ENCODE peak calls at places on chromosomes 6 and 20, in six cellular contexts. Z is stomach, L is colonic mucosa, P is heart left ventricle, V is PC-9, G is A549. E is an unnamed sample.
A peak's percentile ranks its signal among the peaks of the same experiment; 100 is the strongest.

GRCh38 chr6:166798652-166799051 is 157.7 kb downstream of the RNASET2 start:
- DNase-seq in L (no peak), Z (no peak), G (no peak), V (no peak), P (no peak), E (no peak)

GRCh38 chr20:36836591-36837329 is 39.2 kb upstream of the TLDC2 start:
- DNase-seq in P (peak; percentile 51), L (peak; percentile 84), G (peak; percentile 87), Z (peak; percentile 62), V (peak; percentile 45), E (no peak)

GRCh38 chr6:98579941-98580340 is 254.4 kb upstream of the POU3F2 start:
- DNase-seq in P (no peak), V (no peak), Z (no peak), L (no peak), G (no peak), E (no peak)

GRCh38 chr6:72084992-72085569 is 198.7 kb downstream of the RIMS1 start:
- DNase-seq in L (no peak), G (no peak), Z (no peak), P (no peak), V (no peak), E (no peak)

GRCh38 chr6:39266375-39266774 is 37.1 kb upstream of the KCNK5 start:
- DNase-seq in Z (no peak), P (no peak), V (no peak), G (no peak), L (peak; percentile 47), E (no peak)

GRCh38 chr6:11460001-11460668 is 77.4 kb upstream of the TMEM170B start:
- DNase-seq in G (peak; percentile 34), V (no peak), Z (no peak), L (peak; percentile 44), P (no peak), E (no peak)

GRCh38 chr6:158361961-158362634 is 49.8 kb downstream of the TULP4 start:
- DNase-seq in L (no peak), P (no peak), Z (no peak), V (no peak), G (no peak), E (no peak)

GRCh38 chr6:53795702-53796450 is 1.1 kb downstream of the LRRC1 start:
- DNase-seq in L (peak; percentile 77), G (no peak), Z (peak; percentile 60), V (peak; percentile 48), P (peak; percentile 35), E (peak; percentile 35)

GRCh38 chr20:25294459-25295385 is 46.8 kb downstream of the PYGB start:
- DNase-seq in Z (peak; percentile 44), G (peak; percentile 76), V (peak; percentile 51), P (peak; percentile 56), L (peak; percentile 54), E (no peak)

GRCh38 chr20:6053064-6053775 is 640 bp downstream of the LRRN4 start:
- DNase-seq in P (no peak), V (no peak), G (no peak), L (no peak), Z (no peak), E (no peak)

GRCh38 chr6:24060982-24061754 is 64.8 kb upstream of the NRSN1 start:
- DNase-seq in P (no peak), Z (no peak), L (no peak), V (no peak), G (no peak), E (no peak)

GRCh38 chr6:166258854-166259276 is 49.3 kb downstream of the PRR18 start:
- DNase-seq in G (no peak), V (peak; percentile 39), Z (no peak), L (no peak), P (no peak), E (peak; percentile 59)

GRCh38 chr20:44720994-44721784 is 6.0 kb downstream of the CCN5 start:
- DNase-seq in Z (peak; percentile 66), G (peak; percentile 86), L (no peak), P (no peak), V (peak; percentile 72), E (peak; percentile 67)

GRCh38 chr6:159682265-159682664 is 10.8 kb downstream of the SOD2 start:
- DNase-seq in P (no peak), Z (no peak), L (no peak), G (no peak), V (no peak), E (no peak)

GRCh38 chr20:53003420-53003819 is 31.3 kb downstream of the TSHZ2 start:
- DNase-seq in V (no peak), P (no peak), L (no peak), Z (no peak), G (no peak), E (no peak)

GRCh38 chr6:99276747-99277146 is 72.7 kb downstream of the FAXC start:
- DNase-seq in L (no peak), V (no peak), P (no peak), Z (no peak), G (no peak), E (no peak)

GRCh38 chr6:53707108-53707897 is 41.7 kb upstream of the KLHL31 start:
- DNase-seq in G (no peak), V (no peak), P (no peak), Z (no peak), L (no peak), E (no peak)

GRCh38 chr6:52787917-52788316 is 15.7 kb downstream of the GSTA1 start:
- DNase-seq in G (no peak), Z (no peak), P (no peak), L (no peak), V (no peak), E (no peak)

GRCh38 chr20:31595654-31596411 is 9.3 kb upstream of the ID1 start:
- DNase-seq in G (peak; percentile 95), L (peak; percentile 86), V (peak; percentile 60), Z (peak; percentile 65), P (peak; percentile 88), E (peak; percentile 75)

GRCh38 chr6:53517021-53517420 is 27.9 kb downstream of the GCLC start:
- DNase-seq in Z (no peak), V (peak; percentile 26), P (no peak), L (no peak), G (peak; percentile 48), E (no peak)

GRCh38 chr20:47662483-47663353 is 122.6 kb downstream of the SULF2 start:
- DNase-seq in P (no peak), Z (no peak), V (no peak), L (no peak), G (no peak), E (no peak)

GRCh38 chr6:111481836-111482235 is 1.2 kb downstream of the REV3L start:
- DNase-seq in V (no peak), P (no peak), L (peak; percentile 25), Z (no peak), G (peak; percentile 26), E (no peak)

GRCh38 chr20:41782730-41783406 is 164.7 kb upstream of the CHD6 start:
- DNase-seq in L (no peak), P (no peak), V (no peak), Z (no peak), G (no peak), E (no peak)

GRCh38 chr6:146339716-146340115 is 203.9 kb upstream of the RAB32 start:
- DNase-seq in L (no peak), Z (no peak), G (peak; percentile 19), P (no peak), V (peak; percentile 2), E (no peak)

GRCh38 chr6:38367231-38367630 is 272.5 kb downstream of the BTBD9 start:
- DNase-seq in P (no peak), Z (no peak), G (no peak), L (no peak), V (no peak), E (no peak)

GRCh38 chr6:82264824-82265223 is 17.3 kb upstream of the IBTK start:
- DNase-seq in P (no peak), V (no peak), L (no peak), G (no peak), Z (no peak), E (no peak)

GRCh38 chr6:7216941-7217621 is 95.9 kb downstream of the SSR1 start:
- DNase-seq in P (peak; percentile 58), V (peak; percentile 34), G (no peak), Z (no peak), L (no peak), E (peak; percentile 65)
- H3K4me1 ChIP-seq in P (peaks cover 57% of the 10 kb centered on the region), V (peaks cover 7% of the 10 kb centered on the region), G (no peaks in the 10 kb centered on the region), Z (peaks cover 41% of the 10 kb centered on the region), L (no peaks in the 10 kb centered on the region), E (peaks cover 17% of the 10 kb centered on the region)

DNA sequence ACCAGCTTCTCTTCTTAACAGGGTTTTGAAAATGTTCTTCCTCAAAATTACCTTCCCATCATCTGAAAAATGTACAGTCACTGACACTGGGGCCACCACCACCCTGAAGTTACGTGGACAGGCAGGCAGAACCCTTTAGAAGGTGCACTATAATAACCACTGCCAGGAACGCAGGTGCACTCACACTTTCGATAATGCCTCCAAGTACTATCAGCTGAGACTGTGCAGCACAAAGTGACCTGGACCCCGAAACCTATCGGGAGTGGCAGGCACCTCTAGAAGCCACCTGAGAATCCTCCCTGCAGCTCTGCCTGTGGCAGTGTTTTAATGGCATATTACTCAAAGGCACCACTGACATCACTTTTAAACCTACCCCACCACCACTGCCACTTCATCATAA is 66.4 kb downstream of the TRERF1 start:
- DNase-seq in G (no peak), L (no peak), Z (no peak), V (no peak), P (no peak), E (no peak)
- H3K27ac ChIP-seq in G (no peak overlapping the region), L (no peak overlapping the region), Z (no peak overlapping the region), V (no peak overlapping the region), P (no peak overlapping the region), E (no peak overlapping the region)

DNA sequence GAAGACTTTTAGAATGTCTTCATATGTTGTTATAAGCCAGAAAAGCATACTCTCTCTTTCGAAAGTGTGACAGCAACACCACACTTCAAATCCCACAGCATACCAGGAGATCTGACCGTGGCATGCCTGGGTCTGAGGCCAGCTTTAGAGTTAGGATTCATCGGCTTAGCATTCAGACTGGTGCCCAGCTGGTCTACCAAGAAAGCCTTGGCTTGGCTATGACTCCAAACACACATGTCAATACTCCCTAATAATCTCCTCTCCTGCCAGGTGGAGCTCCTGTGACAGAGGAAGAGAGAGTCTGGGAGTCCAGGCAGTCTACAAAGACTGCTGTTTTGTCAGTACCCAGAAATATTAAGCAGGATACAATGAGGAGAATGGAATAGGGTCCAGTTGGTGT is 77.1 kb upstream of the MAN1A1 start:
- DNase-seq in P (no peak), L (no peak), G (no peak), Z (no peak), V (no peak), E (no peak)
- H3K4me3 ChIP-seq in P (no peak overlapping the region), L (no peak overlapping the region), G (no peak overlapping the region), Z (no peak overlapping the region), V (no peak overlapping the region), E (no peak overlapping the region)

GRCh38 chr6:148520109-148520841 is 177.6 kb downstream of the SASH1 start:
- DNase-seq in G (no peak), L (no peak), P (no peak), V (no peak), Z (no peak), E (no peak)
- H3K4me1 ChIP-seq in G (no peaks in the 10 kb centered on the region), L (peaks cover 1% of the 10 kb centered on the region), P (peaks cover 68% of the 10 kb centered on the region), V (no peaks in the 10 kb centered on the region), Z (peaks cover 16% of the 10 kb centered on the region), E (peaks cover 5% of the 10 kb centered on the region)

E was measured in lung.